ENCODE peak calls at places on chromosomes 3 and 15, in ten cellular contexts. Z, M, W, D, C, I, F, R, S and X are unnamed samples.

GRCh38 chr3:50100956-50101845 is 12.5 kb downstream of the RBM5 start:
- DNase-seq in Z (no peak), M (peak; percentile 70), W (no peak), D (no peak), C (no peak), I (no peak), F (no peak), R (no peak), S (no peak), X (no peak)

GRCh38 chr3:144942501-144943197 is 971.0 kb downstream of the DIPK2A start:
- DNase-seq in Z (no peak), M (no peak), W (no peak), D (no peak), C (no peak), I (no peak), F (no peak), R (no peak), S (no peak), X (no peak)

GRCh38 chr3:149784064-149784704 is 8.2 kb downstream of the ANKUB1 start:
- DNase-seq in Z (no peak), M (no peak), W (no peak), D (no peak), C (no peak), I (no peak), F (no peak), R (peak; percentile 16), S (no peak), X (no peak)

GRCh38 chr3:156483961-156484787 is 70.7 kb downstream of the SSR3 start:
- DNase-seq in Z (no peak), M (peak; percentile 79), W (peak; percentile 65), D (no peak), C (no peak), I (no peak), F (no peak), R (no peak), S (no peak), X (no peak)

GRCh38 chr15:75620776-75621536 is 4.6 kb downstream of the SNUPN start:
- DNase-seq in Z (no peak), M (peak; percentile 98), W (no peak), D (no peak), C (peak; percentile 81), I (no peak), F (no peak), R (peak; percentile 92), S (peak; percentile 96), X (peak; percentile 60)

GRCh38 chr15:76866716-76867321 is 38.3 kb downstream of the SCAPER start:
- DNase-seq in Z (no peak), M (peak; percentile 69), W (peak; percentile 50), D (no peak), C (no peak), I (no peak), F (no peak), R (peak; percentile 8), S (peak; percentile 13), X (no peak)

GRCh38 chr3:23270423-23270822 is 67.3 kb downstream of the UBE2E2 start:
- DNase-seq in Z (no peak), M (no peak), W (no peak), D (no peak), C (no peak), I (no peak), F (no peak), R (no peak), S (no peak), X (no peak)

GRCh38 chr3:52357151-52358080 is 41.3 kb downstream of the DNAH1 start:
- DNase-seq in Z (no peak), M (no peak), W (no peak), D (no peak), C (peak; percentile 18), I (no peak), F (no peak), R (no peak), S (no peak), X (no peak)

GRCh38 chr15:45611305-45611704 is 23.5 kb upstream of the SQOR start:
- DNase-seq in Z (no peak), M (peak; percentile 43), W (peak; percentile 55), D (no peak), C (no peak), I (no peak), F (no peak), R (peak; percentile 8), S (no peak), X (no peak)

GRCh38 chr3:29171583-29171990 is 109.3 kb upstream of the RBMS3 start:
- DNase-seq in Z (no peak), M (no peak), W (no peak), D (peak; percentile 8), C (no peak), I (no peak), F (no peak), R (no peak), S (no peak), X (no peak)